ENCODE peak calls at places on chromosomes 16 and 17, in six cellular contexts. M is uterus, X is Ammon's horn, D is EL, O is neuronal stem cell, K is IMR-90. V is an unnamed sample.

GRCh38 chr16:67150058-67150832 is 553 bp downstream of the B3GNT9 start:
- DNase-seq in D (peak), X (no peak), O (no peak), M (peak), K (peak), V (peak)

GRCh38 chr16:55912022-55912421 is 36.8 kb upstream of the CES5A start:
- DNase-seq in O (no peak), M (no peak), X (peak), D (no peak), K (no peak), V (no peak)

GRCh38 chr16:50889276-50889675 is 147.4 kb downstream of the CYLD start:
- DNase-seq in O (no peak), K (no peak), D (no peak), M (no peak), X (no peak), V (no peak)

GRCh38 chr16:81521141-81521626 is 76.6 kb downstream of the CMIP start:
- DNase-seq in O (no peak), X (peak), M (no peak), K (no peak), D (no peak), V (no peak)

GRCh38 chr17:40945414-40945813 is 8.0 kb upstream of the KRT23 start:
- DNase-seq in K (no peak), O (no peak), D (no peak), X (no peak), M (no peak), V (no peak)

GRCh38 chr16:70793851-70794502 is 7.0 kb downstream of the VAC14 start:
- DNase-seq in X (no peak), K (no peak), D (no peak), O (no peak), M (no peak), V (no peak)

GRCh38 chr16:57277586-57277985 is 6.9 kb downstream of the PLLP start:
- DNase-seq in M (no peak), O (no peak), X (no peak), K (peak), D (peak), V (peak)

GRCh38 chr16:13245713-13246377 is 344.4 kb downstream of the SHISA9 start:
- DNase-seq in D (no peak), O (no peak), M (no peak), K (no peak), X (no peak), V (no peak)

GRCh38 chr17:46771601-46772012 is 46.9 kb downstream of the WNT3 start:
- DNase-seq in K (no peak), M (no peak), O (peak), X (no peak), D (peak), V (peak)

V was measured in cardiac muscle cell.